ENCODE peak calls at places on chromosomes 12 and 14, in five cellular contexts. R is Karpas-422; H is naive thymus-derived CD4-positive, alpha-beta T cell; T is K562; D is CD8-positive, alpha-beta memory T cell. V is an unnamed sample. For H3K36me3, the result is how much of the 10 kb centered on the place peaks cover.

GRCh38 chr14:59870277-59871165 is at the start of gene RTN1:
- DNase-seq in R (peak), H (no peak), T (no peak), D (no peak), V (peak)

GRCh38 chr12:104929368-104929767 is 28.7 kb downstream of the SLC41A2 start:
- DNase-seq in R (no peak), H (no peak), T (no peak), D (no peak), V (no peak)

GRCh38 chr14:39827901-39828655 is 395.8 kb upstream of the FBXO33 start:
- DNase-seq in R (no peak), H (no peak), T (no peak), D (no peak), V (no peak)

GRCh38 chr14:100187247-100187833 is 27.9 kb upstream of the DEGS2 start:
- DNase-seq in R (no peak), H (no peak), T (no peak), D (no peak), V (peak)

GRCh38 chr12:101485015-101485414 is 9.9 kb downstream of the SPIC start:
- DNase-seq in R (no peak), H (no peak), T (no peak), D (no peak), V (no peak)

GRCh38 chr14:65028937-65029336 is 42.2 kb downstream of the FNTB start:
- DNase-seq in R (no peak), H (no peak), T (no peak), D (no peak), V (no peak)

GRCh38 chr12:59193476-59194050 is 273.3 kb upstream of the LRIG3 start:
- DNase-seq in R (no peak), H (no peak), T (no peak), D (no peak), V (no peak)

GRCh38 chr14:51873221-51873893 is 12.9 kb downstream of the GNG2 start:
- DNase-seq in R (peak), H (no peak), T (no peak), D (no peak), V (no peak)

GRCh38 chr14:36690301-36691020 is 28.8 kb downstream of the PAX9 start:
- DNase-seq in R (no peak), H (no peak), T (no peak), D (no peak), V (no peak)

GRCh38 chr14:52111583-52111982 is 42.7 kb upstream of the NID2 start:
- DNase-seq in R (no peak), H (no peak), T (no peak), D (no peak), V (no peak)

GRCh38 chr12:98741229-98741614 is 96.1 kb downstream of the APAF1 start:
- DNase-seq in R (no peak), H (no peak), T (no peak), D (no peak), V (no peak)

GRCh38 chr12:67630373-67631088 is 18.0 kb upstream of the DYRK2 start:
- DNase-seq in R (peak), H (peak), T (peak), D (peak), V (peak)

GRCh38 chr12:127083028-127083949 is 1183.7 kb upstream of the TMEM132C start:
- DNase-seq in R (peak), H (peak), T (peak), D (peak), V (no peak)

GRCh38 chr12:104827587-104827986 is 130.5 kb downstream of the SLC41A2 start:
- DNase-seq in R (peak), H (no peak), T (peak), D (no peak), V (no peak)

GRCh38 chr14:80844872-80845271 is 96.7 kb downstream of the CEP128 start:
- DNase-seq in R (no peak), H (no peak), T (no peak), D (no peak), V (no peak)

GRCh38 chr12:12979151-12979550 is 20.9 kb downstream of the HEBP1 start:
- DNase-seq in R (no peak), H (no peak), T (no peak), D (no peak), V (no peak)

GRCh38 chr12:48004039-48004940 is at the start of gene COL2A1:
- DNase-seq in R (no peak), H (no peak), T (no peak), D (no peak), V (no peak)

GRCh38 chr12:131640436-131640969 is 70.4 kb upstream of the SFSWAP start:
- DNase-seq in R (no peak), H (no peak), T (no peak), D (no peak), V (no peak)

GRCh38 chr14:26867171-26867757 is 269.4 kb upstream of the NOVA1 start:
- DNase-seq in R (no peak), H (no peak), T (no peak), D (no peak), V (no peak)

GRCh38 chr14:72000907-72001306 is 68.7 kb downstream of the RGS6 start:
- DNase-seq in R (no peak), H (no peak), T (no peak), D (no peak), V (peak)

GRCh38 chr12:72207756-72208155 is 64.4 kb upstream of the TRHDE start:
- DNase-seq in R (no peak), H (no peak), T (no peak), D (no peak), V (no peak)

GRCh38 chr12:121796855-121797751 is 3.6 kb upstream of the RHOF start:
- DNase-seq in R (no peak), H (no peak), T (peak), D (no peak), V (peak)

GRCh38 chr14:100717371-100717770 is 9.3 kb upstream of the DLK1 start:
- DNase-seq in R (no peak), H (no peak), T (no peak), D (no peak), V (no peak)

GRCh38 chr12:15621140-15621539 is 168.0 kb downstream of the EPS8 start:
- DNase-seq in R (no peak), H (no peak), T (no peak), D (no peak), V (no peak)

GRCh38 chr12:4044736-4045432 is 171.7 kb upstream of the PARP11 start:
- DNase-seq in R (no peak), H (no peak), T (no peak), D (no peak), V (no peak)

GRCh38 chr12:92553389-92553788 is 149.4 kb upstream of the PLEKHG7 start:
- DNase-seq in R (no peak), H (no peak), T (no peak), D (no peak), V (no peak)

GRCh38 chr14:103847954-103848719 is 762 bp upstream of the PPP1R13B start:
- DNase-seq in R (no peak), H (no peak), T (peak), D (no peak), V (peak)

GRCh38 chr12:5437657-5438056 is 5.7 kb downstream of the NTF3 start:
- DNase-seq in R (no peak), H (no peak), T (no peak), D (no peak), V (no peak)

GRCh38 chr14:105015242-105015641 is 5.6 kb downstream of the CDCA4 start:
- DNase-seq in R (no peak), H (no peak), T (peak), D (no peak), V (no peak)
- H3K36me3 ChIP-seq in R (under half), H (under half), T (half or more), D (under half), V (under half)

GRCh38 chr12:42769455-42769854 is 179.9 kb upstream of the PRICKLE1 start:
- DNase-seq in R (no peak), H (no peak), T (no peak), D (no peak), V (no peak)
- H3K27ac ChIP-seq in R (no peak), H (no peak), T (no peak), D (no peak), V (no peak)

DNA sequence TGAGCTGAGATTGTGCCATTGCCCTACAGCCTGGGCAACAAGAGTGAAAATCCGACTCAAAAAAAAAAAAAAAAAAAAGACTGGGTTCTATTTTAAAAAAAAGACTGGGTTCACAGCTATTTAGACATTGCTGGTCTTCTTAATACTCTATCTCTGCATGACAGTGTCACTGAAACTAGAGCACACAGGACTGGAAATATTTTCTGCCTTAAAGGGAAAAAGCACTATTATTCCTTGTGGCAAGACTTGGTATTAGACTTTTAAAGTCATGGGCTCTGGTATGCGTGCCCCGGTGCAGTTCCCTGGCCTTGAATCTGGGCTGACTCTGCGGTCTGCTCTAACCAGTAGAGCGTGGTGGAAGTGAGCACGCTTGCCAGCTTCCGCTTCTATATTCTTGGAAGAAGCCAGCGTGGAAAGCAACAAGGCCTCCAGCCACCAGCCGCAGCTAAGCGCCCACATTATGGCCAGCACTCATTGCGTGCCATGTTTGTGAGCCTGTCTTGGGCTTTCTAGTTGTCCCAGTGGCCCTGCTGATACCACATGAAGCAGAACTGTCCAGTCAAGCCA is 31.3 kb downstream of the PRKAB1 start:
- DNase-seq in R (no peak), H (no peak), T (no peak), D (no peak), V (no peak)
- H3K36me3 ChIP-seq in R (under half), H (under half), T (under half), D (under half), V (under half)

DNA sequence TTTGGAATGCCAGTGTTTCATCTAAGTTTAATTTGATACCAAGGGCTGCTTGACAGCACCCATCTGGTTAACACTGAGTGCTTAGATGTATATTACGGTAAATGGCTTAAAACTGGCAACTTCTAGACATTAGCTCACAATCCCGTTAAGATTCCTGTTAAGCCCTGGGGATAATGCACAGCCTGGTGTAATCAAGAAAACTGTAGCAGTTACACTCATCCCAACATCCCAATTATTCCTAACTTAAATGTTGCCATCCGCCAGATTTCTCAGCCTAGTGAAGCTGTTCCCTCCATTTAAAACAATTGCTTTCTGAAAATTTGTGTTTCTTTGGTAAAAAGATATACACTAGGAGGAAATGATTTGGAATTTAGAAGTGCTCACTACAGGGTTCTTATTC is 30.0 kb downstream of the PPFIBP1 start:
- DNase-seq in R (no peak), H (no peak), T (no peak), D (no peak), V (no peak)
- H3K27ac ChIP-seq in R (no peak), H (no peak), T (no peak), D (no peak), V (peak)

DNA sequence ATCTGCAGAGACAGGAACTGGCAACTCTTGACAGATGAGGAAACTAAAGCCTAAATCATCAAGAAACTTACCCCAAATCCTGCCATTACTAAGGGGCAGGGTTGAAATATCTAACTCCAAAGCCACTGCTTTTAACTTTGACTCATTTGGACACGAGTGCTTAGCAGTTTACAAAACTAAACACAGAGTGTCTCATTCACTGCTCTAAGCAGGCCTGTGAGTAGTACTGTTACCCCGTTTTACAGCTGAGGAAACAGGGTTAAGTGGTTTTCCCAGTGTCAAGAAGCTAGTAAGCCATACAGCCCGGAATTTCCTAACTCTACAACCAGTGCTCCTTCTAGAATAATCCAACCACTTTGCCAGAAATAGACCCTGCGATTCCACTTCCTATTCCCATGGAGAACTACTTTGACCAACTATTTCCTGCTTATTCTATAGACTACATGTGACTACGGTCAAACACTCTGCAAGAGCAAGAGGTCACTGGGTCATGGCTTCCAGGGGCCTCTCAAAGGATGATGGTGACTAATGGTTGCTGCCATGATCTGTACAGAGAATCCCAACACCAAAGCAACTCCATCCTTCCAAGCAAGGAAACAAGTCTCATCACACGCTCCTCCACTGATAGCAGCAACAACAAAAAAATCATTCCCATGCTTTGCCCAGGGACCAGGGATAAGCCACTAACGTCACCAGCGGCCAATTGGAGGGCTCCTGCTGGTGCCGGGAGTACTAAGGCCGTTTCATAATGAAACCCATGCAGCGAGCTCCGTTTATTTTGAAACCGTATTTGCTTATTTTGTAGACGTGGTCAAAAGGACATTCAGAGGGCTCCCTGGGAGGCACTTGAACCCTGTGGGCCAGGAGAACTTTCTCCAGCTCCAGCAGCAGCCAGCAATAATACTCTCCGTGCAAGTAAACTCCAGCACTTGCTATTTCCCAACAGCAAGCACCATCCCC is 56.3 kb downstream of the NUAK1 start:
- DNase-seq in R (no peak), H (no peak), T (no peak), D (no peak), V (no peak)
- H3K36me3 ChIP-seq in R (under half), H (under half), T (under half), D (under half), V (under half)

DNA sequence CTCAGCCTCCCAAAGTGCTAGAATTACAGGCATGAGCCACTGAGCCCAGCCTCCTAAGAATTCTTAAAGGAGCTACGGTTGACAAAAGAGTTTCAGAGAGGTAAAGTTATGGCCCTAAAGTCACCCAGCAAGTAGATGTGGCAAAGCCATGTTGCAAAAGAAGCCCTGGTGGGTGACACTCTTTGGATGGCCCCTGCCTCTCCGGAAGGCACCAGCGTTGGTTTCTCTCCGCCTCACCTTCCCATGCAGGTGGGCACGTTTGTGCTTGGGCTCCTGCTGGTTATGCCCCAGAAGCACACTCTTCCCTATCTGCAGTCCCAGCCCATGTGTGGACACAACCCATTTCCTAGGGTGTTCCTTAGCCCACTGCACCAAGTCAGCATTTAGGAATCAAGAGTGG is 9.5 kb upstream of the SERPINA3 start:
- DNase-seq in R (no peak), H (no peak), T (no peak), D (no peak), V (no peak)
- H3K27ac ChIP-seq in R (no peak), H (no peak), T (no peak), D (no peak), V (no peak)

DNA sequence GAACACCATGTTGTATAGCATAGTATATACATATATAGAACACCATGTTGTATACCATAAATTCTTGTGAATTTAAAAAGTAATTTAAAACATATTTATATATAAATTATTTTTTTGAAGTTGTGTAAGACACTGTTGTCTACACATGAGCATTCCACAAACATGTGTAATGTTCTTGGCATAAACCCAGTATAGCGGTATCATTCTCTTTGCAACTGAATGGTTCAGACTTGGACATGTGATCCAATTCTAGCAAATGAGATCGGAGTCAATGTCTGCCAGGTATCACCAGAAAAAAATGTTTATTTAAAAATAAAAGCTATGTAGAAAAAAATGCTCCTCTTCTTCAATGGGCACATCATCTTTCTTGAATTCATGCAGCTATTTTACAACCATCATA is 33.9 kb downstream of the CEP290 start:
- DNase-seq in R (no peak), H (no peak), T (no peak), D (no peak), V (no peak)
- H3K36me3 ChIP-seq in R (under half), H (under half), T (half or more), D (under half), V (half or more)

GRCh38 chr14:50062438-50063039 is 53.8 kb downstream of the VCPKMT start:
- DNase-seq in R (peak), H (peak), T (peak), D (peak), V (no peak)

GRCh38 chr14:50061664-50062437 is 54.5 kb downstream of the VCPKMT start:
- DNase-seq in R (peak), H (peak), T (peak), D (peak), V (no peak)

GRCh38 chr14:50063876-50064420 is 52.4 kb downstream of the VCPKMT start:
- DNase-seq in R (no peak), H (no peak), T (no peak), D (no peak), V (no peak)

GRCh38 chr14:50067723-50068495 is 48.5 kb downstream of the VCPKMT start:
- DNase-seq in R (no peak), H (no peak), T (no peak), D (no peak), V (no peak)

GRCh38 chr14:50064993-50065392 is 51.4 kb downstream of the VCPKMT start:
- DNase-seq in R (no peak), H (peak), T (no peak), D (peak), V (no peak)
- H3K27ac ChIP-seq in R (no peak), H (peak), T (no peak), D (peak), V (peak)

GRCh38 chr12:53533476-53533875 is 26.2 kb upstream of the NPFF start:
- DNase-seq in R (no peak), H (no peak), T (no peak), D (no peak), V (no peak)

GRCh38 chr12:53532524-53533445 is 25.5 kb upstream of the NPFF start:
- DNase-seq in R (no peak), H (no peak), T (no peak), D (no peak), V (no peak)

GRCh38 chr12:53530056-53530455 is 22.8 kb upstream of the NPFF start:
- DNase-seq in R (no peak), H (no peak), T (no peak), D (no peak), V (no peak)

GRCh38 chr12:53530920-53531319 is 23.6 kb upstream of the NPFF start:
- DNase-seq in R (no peak), H (no peak), T (no peak), D (no peak), V (no peak)

GRCh38 chr12:53532026-53532425 is 24.7 kb upstream of the NPFF start:
- DNase-seq in R (no peak), H (no peak), T (no peak), D (no peak), V (no peak)
- H3K36me3 ChIP-seq in R (under half), H (half or more), T (half or more), D (under half), V (half or more)

GRCh38 chr12:123064356-123064755 is 83.9 kb downstream of the ARL6IP4 start:
- DNase-seq in R (no peak), H (no peak), T (no peak), D (no peak), V (peak)

GRCh38 chr12:123063535-123063934 is 83.1 kb downstream of the ARL6IP4 start:
- DNase-seq in R (peak), H (peak), T (peak), D (no peak), V (peak)

GRCh38 chr12:123059501-123059900 is 79.0 kb downstream of the ARL6IP4 start:
- DNase-seq in R (no peak), H (no peak), T (no peak), D (no peak), V (no peak)

GRCh38 chr12:123062682-123063426 is 82.4 kb downstream of the ARL6IP4 start:
- DNase-seq in R (peak), H (no peak), T (no peak), D (no peak), V (peak)

GRCh38 chr12:123061806-123062205 is 81.3 kb downstream of the ARL6IP4 start:
- DNase-seq in R (no peak), H (no peak), T (no peak), D (no peak), V (no peak)
- H3K27ac ChIP-seq in R (no peak), H (no peak), T (no peak), D (no peak), V (no peak)